ENCODE peak calls at places on chromosomes 4 and X, in six cellular contexts. P is substantia nigra, D is mesendoderm, W is NCI-H774, R is HCT116, H is transverse colon. N is an unnamed sample.

GRCh38 chrX:83512111-83512510 is 4.0 kb downstream of the POU3F4 start:
- DNase-seq in P (no peak), D (no peak), W (no peak), R (no peak), H (no peak), N (no peak)

GRCh38 chrX:1535241-1536041 is 1.5 kb downstream of the P2RY8 start:
- DNase-seq in P (peak; percentile 34), D (no peak), W (no peak), R (no peak), H (peak; percentile 39), N (no peak)

GRCh38 chrX:9351112-9351511 is 113.7 kb upstream of the TBL1X start:
- DNase-seq in P (no peak), D (no peak), W (no peak), R (no peak), H (no peak), N (no peak)

GRCh38 chr4:78661923-78662521 is 110.5 kb downstream of the ANXA3 start:
- DNase-seq in P (no peak), D (no peak), W (peak; percentile 24), R (no peak), H (no peak), N (peak; percentile 33)

GRCh38 chr4:7199129-7199725 is 6.9 kb downstream of the SORCS2 start:
- DNase-seq in P (no peak), D (no peak), W (no peak), R (no peak), H (no peak), N (no peak)

GRCh38 chr4:72295966-72296557 is 264.3 kb downstream of the NPFFR2 start:
- DNase-seq in P (no peak), D (peak; percentile 75), W (peak; percentile 12), R (peak; percentile 15), H (no peak), N (peak; percentile 57)

GRCh38 chrX:38055170-38055847 is 49.0 kb downstream of the SYTL5 start:
- DNase-seq in P (no peak), D (no peak), W (no peak), R (no peak), H (no peak), N (peak; percentile 31)

GRCh38 chr4:52051615-52052474 is 741 bp downstream of the SPATA18 start:
- DNase-seq in P (peak; percentile 17), D (peak; percentile 97), W (peak; percentile 55), R (no peak), H (peak; percentile 82), N (peak; percentile 89)

GRCh38 chrX:68292471-68292870 is 140.8 kb downstream of the OPHN1 start:
- DNase-seq in P (no peak), D (peak; percentile 58), W (no peak), R (no peak), H (no peak), N (peak; percentile 29)

GRCh38 chr4:141302926-141303325 is 82.2 kb downstream of the ZNF330 start:
- DNase-seq in P (no peak), D (no peak), W (no peak), R (no peak), H (no peak), N (no peak)

GRCh38 chrX:96979766-96980165 is 96.1 kb downstream of the RPA4 start:
- DNase-seq in P (no peak), D (no peak), W (no peak), R (no peak), H (no peak), N (no peak)

GRCh38 chr4:119035941-119036737 is 99.5 kb upstream of the MYOZ2 start:
- DNase-seq in P (no peak), D (no peak), W (no peak), R (no peak), H (no peak), N (peak; percentile 51)

GRCh38 chr4:65502151-65502691 is 168.1 kb downstream of the EPHA5 start:
- DNase-seq in P (no peak), D (no peak), W (no peak), R (no peak), H (no peak), N (peak; percentile 4)

GRCh38 chrX:130834149-130834548 is 68.9 kb downstream of the ENOX2 start:
- DNase-seq in P (no peak), D (peak; percentile 62), W (no peak), R (no peak), H (no peak), N (no peak)

GRCh38 chr4:155722336-155722735 is 36.5 kb upstream of the GUCY1B1 start:
- DNase-seq in P (no peak), D (no peak), W (no peak), R (no peak), H (no peak), N (no peak)

GRCh38 chr4:165537028-165537648 is 158.3 kb downstream of the CPE start:
- DNase-seq in P (no peak), D (peak; percentile 54), W (peak; percentile 1), R (peak; percentile 51), H (no peak), N (peak; percentile 39)

GRCh38 chrX:150627957-150628356 is 59.5 kb downstream of the MTM1 start:
- DNase-seq in P (no peak), D (peak; percentile 1), W (no peak), R (no peak), H (no peak), N (no peak)

GRCh38 chr4:80268936-80269335 is 2.5 kb downstream of the FGF5 start:
- DNase-seq in P (no peak), D (no peak), W (no peak), R (no peak), H (no peak), N (no peak)

GRCh38 chr4:25915359-25915716 is 1.3 kb downstream of the SMIM20 start:
- DNase-seq in P (no peak), D (no peak), W (no peak), R (no peak), H (no peak), N (no peak)

GRCh38 chr4:127781303-127782024 is 658 bp upstream of the HSPA4L start:
- DNase-seq in P (peak; percentile 63), D (no peak), W (no peak), R (no peak), H (peak; percentile 49), N (peak; percentile 15)

GRCh38 chr4:174521800-174522182 is 497 bp downstream of the HPGD start:
- DNase-seq in P (no peak), D (peak; percentile 38), W (no peak), R (no peak), H (peak; percentile 52), N (no peak)

GRCh38 chr4:66062044-66062443 is 391.8 kb upstream of the EPHA5 start:
- DNase-seq in P (no peak), D (no peak), W (no peak), R (no peak), H (no peak), N (no peak)

GRCh38 chr4:109560687-109561452 is 824 bp downstream of the MCUB start:
- DNase-seq in P (peak; percentile 21), D (peak; percentile 66), W (no peak), R (no peak), H (peak; percentile 37), N (peak; percentile 81)